ENCODE peak calls at places on chromosomes 12 and 14, in nine cellular contexts. U, Z, I, J, O, W, K, Y and B are unnamed samples. For H3K4me1, the result is how much of the 10 kb centered on the place peaks cover.

GRCh38 chr12:120999191-121000120 is 16.8 kb downstream of the C12orf43 start:
- DNase-seq in K (no peak), J (no peak), Y (peak), W (no peak), O (no peak), I (no peak), U (no peak), Z (peak), B (no peak)

GRCh38 chr14:106029959-106030358 is 503.6 kb downstream of the TMEM121 start:
- DNase-seq in U (no peak), J (no peak), O (no peak), W (no peak), Z (no peak), K (no peak), Y (no peak), I (no peak), B (no peak)

GRCh38 chr12:119115296-119115905 is 63.3 kb upstream of the HSPB8 start:
- DNase-seq in Z (peak), U (no peak), K (peak), O (no peak), Y (no peak), I (no peak), J (no peak), W (no peak), B (peak)

GRCh38 chr14:68589447-68590232 is 203.2 kb downstream of the ZFP36L1 start:
- DNase-seq in W (no peak), Z (no peak), K (no peak), Y (no peak), O (peak), J (no peak), I (no peak), U (no peak), B (no peak)

GRCh38 chr14:30330452-30330851 is 228.5 kb upstream of the G2E3 start:
- DNase-seq in O (no peak), Z (no peak), I (no peak), Y (no peak), K (no peak), W (no peak), U (no peak), J (no peak), B (no peak)

GRCh38 chr12:77940566-77940965 is 109.9 kb downstream of the NAV3 start:
- DNase-seq in J (no peak), K (no peak), Y (no peak), O (no peak), I (no peak), Z (no peak), U (no peak), W (no peak), B (no peak)

GRCh38 chr12:18849080-18849479 is 111.2 kb downstream of the CAPZA3 start:
- DNase-seq in J (no peak), I (no peak), Y (no peak), U (no peak), O (no peak), K (no peak), Z (no peak), W (no peak), B (no peak)

GRCh38 chr12:106358410-106359241 is 1.1 kb downstream of the POLR3B start:
- DNase-seq in I (no peak), K (no peak), J (no peak), Z (peak), W (no peak), O (peak), Y (peak), U (no peak), B (no peak)

GRCh38 chr12:122955151-122955550 is 11.1 kb downstream of the ABCB9 start:
- DNase-seq in U (no peak), J (no peak), O (peak), Z (no peak), K (no peak), W (no peak), I (no peak), Y (no peak), B (no peak)

GRCh38 chr12:81224626-81225025 is 146.7 kb downstream of the ACSS3 start:
- DNase-seq in J (no peak), U (no peak), I (no peak), Y (no peak), O (no peak), K (no peak), W (no peak), Z (no peak), B (no peak)

GRCh38 chr14:73655851-73656250 is 11.1 kb downstream of the DNAL1 start:
- DNase-seq in O (no peak), U (no peak), J (no peak), I (no peak), K (no peak), Y (no peak), W (no peak), Z (no peak), B (no peak)

GRCh38 chr12:88336071-88336768 is 194.1 kb downstream of the TMTC3 start:
- DNase-seq in O (no peak), J (no peak), K (no peak), Z (no peak), U (no peak), I (no peak), Y (no peak), W (no peak), B (no peak)

GRCh38 chr12:107549786-107550480 is 135.7 kb upstream of the PWP1 start:
- DNase-seq in Z (no peak), W (no peak), J (no peak), I (no peak), K (no peak), U (no peak), O (no peak), Y (no peak), B (no peak)

GRCh38 chr12:47772094-47772660 is 861 bp upstream of the SLC48A1 start:
- DNase-seq in U (no peak), K (no peak), Z (no peak), I (no peak), O (no peak), J (peak), Y (no peak), W (no peak), B (no peak)
- H3K4me1 ChIP-seq in U (under half), K (half or more), Z (under half), I (half or more), O (under half), J (under half), Y (half or more), W (under half), B (under half)

DNA sequence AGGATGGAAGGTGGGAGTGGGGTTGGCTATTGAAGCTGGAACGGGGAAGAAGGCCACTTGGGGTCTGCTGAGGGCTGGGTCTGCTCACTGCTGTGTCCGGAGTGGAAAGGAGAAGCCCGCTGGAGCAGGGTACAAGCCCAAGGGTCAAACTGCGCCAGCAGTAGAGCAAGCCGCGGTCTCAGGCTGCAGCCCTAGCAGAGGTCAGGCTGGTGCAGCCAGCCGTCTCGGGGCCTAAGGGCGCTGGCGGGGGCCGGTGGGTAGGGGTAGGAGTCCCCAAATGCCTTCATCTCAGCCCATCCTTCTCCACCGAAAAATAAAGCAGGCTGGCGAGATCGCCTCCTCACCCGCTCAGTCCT is 718 bp upstream of the JDP2 start:
- DNase-seq in W (no peak), Y (no peak), U (no peak), Z (no peak), J (peak), I (no peak), K (no peak), O (peak), B (peak)
- H3K27ac ChIP-seq in W (peak), Y (peak), U (no peak), Z (peak), J (peak), I (peak), K (no peak), O (peak), B (no peak)

GRCh38 chr12:132100306-132101065 is 43.6 kb downstream of the DDX51 start:
- DNase-seq in K (no peak), W (no peak), Z (no peak), Y (no peak), U (no peak), O (no peak), J (no peak), I (no peak), B (no peak)
- H3K4me1 ChIP-seq in K (under half), W (under half), Z (under half), Y (under half), U (under half), O (under half), J (under half), I (under half), B (under half)

GRCh38 chr14:72559227-72559626 is 334.7 kb downstream of the DPF3 start:
- DNase-seq in I (no peak), Y (no peak), U (no peak), O (no peak), J (no peak), W (no peak), K (no peak), Z (no peak), B (no peak)
- H3K27ac ChIP-seq in I (no peak), Y (no peak), U (no peak), O (no peak), J (no peak), W (peak), K (no peak), Z (no peak), B (no peak)